ENCODE peak calls at places on chromosomes 6 and 20, in eight cellular contexts. F, G, O, D, Z, Q, P and X are unnamed samples.

GRCh38 chr6:104596091-104596490 is 263.6 kb downstream of the HACE1 start:
- DNase-seq in F (no peak), G (no peak), O (no peak), D (no peak), Z (no peak), Q (no peak), P (no peak), X (no peak)

GRCh38 chr6:41040101-41040910 is 1.3 kb upstream of the UNC5CL start:
- DNase-seq in F (no peak), G (no peak), O (no peak), D (no peak), Z (no peak), Q (no peak), P (no peak), X (no peak)

GRCh38 chr6:157967486-157967885 is 14.2 kb upstream of the SYNJ2 start:
- DNase-seq in F (no peak), G (no peak), O (no peak), D (no peak), Z (no peak), Q (no peak), P (no peak), X (no peak)

GRCh38 chr20:49361872-49362663 is 84.2 kb upstream of the ZNFX1 start:
- DNase-seq in F (no peak), G (no peak), O (no peak), D (no peak), Z (no peak), Q (no peak), P (no peak), X (no peak)

GRCh38 chr6:128723667-128724066 is 159.3 kb upstream of the LAMA2 start:
- DNase-seq in F (peak; percentile 60), G (peak; percentile 35), O (no peak), D (peak; percentile 89), Z (no peak), Q (no peak), P (no peak), X (no peak)

GRCh38 chr20:4666001-4666470 is 55.7 kb upstream of the PRND start:
- DNase-seq in F (no peak), G (no peak), O (no peak), D (peak; percentile 49), Z (no peak), Q (no peak), P (no peak), X (no peak)

GRCh38 chr6:158816329-158816728 is 2.8 kb downstream of the EZR start:
- DNase-seq in F (no peak), G (no peak), O (no peak), D (no peak), Z (no peak), Q (no peak), P (no peak), X (no peak)

GRCh38 chr6:148885154-148885870 is 138.5 kb downstream of the UST start:
- DNase-seq in F (no peak), G (no peak), O (no peak), D (peak; percentile 91), Z (no peak), Q (no peak), P (no peak), X (no peak)

GRCh38 chr20:13870349-13870748 is 85.5 kb downstream of the NDUFAF5 start:
- DNase-seq in F (peak; percentile 55), G (no peak), O (no peak), D (no peak), Z (no peak), Q (no peak), P (no peak), X (no peak)

GRCh38 chr6:13916230-13916944 is 8.4 kb upstream of the RNF182 start:
- DNase-seq in F (no peak), G (no peak), O (no peak), D (peak; percentile 42), Z (no peak), Q (no peak), P (no peak), X (no peak)

GRCh38 chr6:37126961-37127360 is 43.0 kb upstream of the PIM1 start:
- DNase-seq in F (peak; percentile 47), G (no peak), O (no peak), D (no peak), Z (no peak), Q (no peak), P (no peak), X (no peak)

GRCh38 chr6:37131960-37132253 is 38.0 kb upstream of the PIM1 start:
- DNase-seq in F (no peak), G (no peak), O (no peak), D (no peak), Z (no peak), Q (no peak), P (no peak), X (no peak)

GRCh38 chr6:37131104-37131959 is 38.6 kb upstream of the PIM1 start:
- DNase-seq in F (no peak), G (no peak), O (peak; percentile 87), D (no peak), Z (peak; percentile 84), Q (no peak), P (no peak), X (peak; percentile 83)

GRCh38 chr6:37127961-37128862 is 41.7 kb upstream of the PIM1 start:
- DNase-seq in F (peak; percentile 59), G (no peak), O (no peak), D (peak; percentile 74), Z (no peak), Q (no peak), P (no peak), X (peak; percentile 42)

GRCh38 chr6:37130704-37131103 is 39.2 kb upstream of the PIM1 start:
- DNase-seq in F (no peak), G (no peak), O (peak; percentile 85), D (peak; percentile 56), Z (no peak), Q (no peak), P (no peak), X (no peak)
- H3K4me1 ChIP-seq in F (peaks cover 66% of the 10 kb centered on the region), G (peaks cover 8% of the 10 kb centered on the region), O (peaks cover 22% of the 10 kb centered on the region), D (peaks cover 30% of the 10 kb centered on the region), Z (peaks cover 13% of the 10 kb centered on the region), Q (peaks cover 40% of the 10 kb centered on the region), P (no peaks in the 10 kb centered on the region), X (peaks cover 75% of the 10 kb centered on the region)

GRCh38 chr6:90297124-90297865 is 652 bp upstream of the BACH2 start:
- DNase-seq in F (peak; percentile 26), G (no peak), O (peak; percentile 65), D (no peak), Z (no peak), Q (no peak), P (peak; percentile 41), X (no peak)

GRCh38 chr6:90296346-90297123 is at the start of gene BACH2:
- DNase-seq in F (peak; percentile 97), G (peak; percentile 81), O (peak; percentile 96), D (peak; percentile 92), Z (peak; percentile 92), Q (no peak), P (peak; percentile 97), X (peak; percentile 89)

GRCh38 chr6:90294989-90295853 is 1.4 kb downstream of the BACH2 start:
- DNase-seq in F (peak; percentile 48), G (no peak), O (peak; percentile 74), D (peak; percentile 43), Z (peak; percentile 76), Q (no peak), P (peak; percentile 66), X (peak; percentile 47)

GRCh38 chr6:90294614-90294988 is 2.0 kb downstream of the BACH2 start:
- DNase-seq in F (peak; percentile 51), G (no peak), O (peak; percentile 69), D (no peak), Z (peak; percentile 31), Q (no peak), P (peak; percentile 72), X (no peak)

DNA sequence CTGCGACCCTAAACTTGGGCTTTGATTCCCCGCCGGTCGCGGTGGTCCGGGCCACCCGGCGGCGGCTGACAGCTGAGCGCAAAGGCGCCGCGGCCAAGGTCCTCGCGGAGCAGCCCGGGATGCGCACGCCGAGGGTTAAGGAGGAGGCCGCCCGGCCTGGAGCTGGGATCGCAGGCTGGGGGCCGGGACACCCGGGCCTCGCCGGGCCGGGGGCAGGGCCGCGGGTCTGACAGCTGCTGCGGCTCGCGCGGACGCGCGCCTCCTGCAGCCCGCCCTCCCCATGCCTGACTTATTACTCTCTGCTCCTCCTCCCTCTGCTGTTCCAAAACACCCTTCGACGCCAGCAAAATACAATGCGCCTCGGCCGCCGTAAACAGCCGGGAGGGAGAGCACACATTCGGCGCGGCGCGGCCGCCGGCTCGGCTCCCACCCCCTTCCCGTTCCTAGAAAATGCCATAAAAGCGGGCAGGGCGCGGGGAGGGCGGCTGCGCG is 743 bp downstream of the BACH2 start:
- DNase-seq in F (peak; percentile 69), G (no peak), O (peak; percentile 88), D (peak; percentile 68), Z (peak; percentile 87), Q (no peak), P (peak; percentile 78), X (peak; percentile 61)
- H3K4me1 ChIP-seq in F (peaks cover 39% of the 10 kb centered on the region), G (no peaks in the 10 kb centered on the region), O (peaks cover 10% of the 10 kb centered on the region), D (no peaks in the 10 kb centered on the region), Z (no peaks in the 10 kb centered on the region), Q (peaks cover 17% of the 10 kb centered on the region), P (peaks cover 31% of the 10 kb centered on the region), X (peaks cover 41% of the 10 kb centered on the region)

DNA sequence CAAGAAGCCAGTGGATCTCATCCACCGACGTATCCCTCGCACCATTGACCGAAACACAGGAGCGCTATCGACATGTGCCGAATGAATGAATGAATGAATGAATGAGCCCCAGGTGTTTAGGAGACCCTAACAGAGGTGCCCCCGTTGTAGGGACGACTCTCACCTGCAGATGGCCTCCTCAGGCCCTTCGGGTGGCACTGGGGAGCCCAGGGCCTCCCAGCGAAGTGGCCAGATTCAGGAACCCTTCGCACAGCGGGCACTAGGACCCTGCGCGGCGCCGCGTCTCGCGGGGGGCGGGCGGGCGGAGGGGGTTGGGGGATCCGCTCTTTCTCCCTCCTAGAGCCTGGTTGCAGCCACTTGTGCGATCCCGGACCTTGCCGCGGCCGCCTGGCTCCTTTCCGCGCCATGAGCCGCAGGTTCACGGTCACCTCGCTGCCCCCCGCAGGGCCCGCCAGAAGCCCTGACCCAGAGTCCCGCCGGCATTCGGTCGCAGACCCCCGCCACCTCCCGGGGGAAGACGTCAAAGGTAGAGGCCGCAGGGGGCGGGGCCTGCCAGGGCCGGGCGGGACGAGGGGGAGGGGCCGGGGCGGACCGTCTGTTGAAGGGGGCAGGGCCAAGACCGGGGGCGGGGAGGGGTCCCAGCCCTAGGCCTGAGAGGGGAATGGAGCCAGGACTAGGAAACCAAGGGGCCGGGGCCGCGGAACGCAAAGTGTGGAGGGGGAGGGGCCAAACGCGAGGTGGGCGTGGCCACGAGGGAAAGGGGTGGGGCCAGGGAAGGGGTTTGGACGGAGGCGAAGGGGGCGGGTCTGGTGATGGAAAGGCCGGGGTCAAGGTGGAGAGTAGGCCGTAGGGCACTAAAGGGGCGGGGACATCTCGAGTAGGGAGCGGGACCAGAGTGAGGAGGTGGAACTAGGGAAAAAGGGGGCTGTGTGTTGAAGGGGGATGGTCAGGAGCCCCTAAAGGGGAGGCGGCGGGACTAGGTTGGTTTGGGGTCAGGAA is 7.4 kb upstream of the SLC12A5 start:
- DNase-seq in F (peak; percentile 97), G (peak; percentile 93), O (peak; percentile 63), D (no peak), Z (peak; percentile 72), Q (no peak), P (peak; percentile 30), X (no peak)
- H3K4me1 ChIP-seq in F (peaks cover 4% of the 10 kb centered on the region), G (no peaks in the 10 kb centered on the region), O (peaks cover 6% of the 10 kb centered on the region), D (no peaks in the 10 kb centered on the region), Z (no peaks in the 10 kb centered on the region), Q (peaks cover 19% of the 10 kb centered on the region), P (peaks cover 6% of the 10 kb centered on the region), X (peaks cover 19% of the 10 kb centered on the region)

DNA sequence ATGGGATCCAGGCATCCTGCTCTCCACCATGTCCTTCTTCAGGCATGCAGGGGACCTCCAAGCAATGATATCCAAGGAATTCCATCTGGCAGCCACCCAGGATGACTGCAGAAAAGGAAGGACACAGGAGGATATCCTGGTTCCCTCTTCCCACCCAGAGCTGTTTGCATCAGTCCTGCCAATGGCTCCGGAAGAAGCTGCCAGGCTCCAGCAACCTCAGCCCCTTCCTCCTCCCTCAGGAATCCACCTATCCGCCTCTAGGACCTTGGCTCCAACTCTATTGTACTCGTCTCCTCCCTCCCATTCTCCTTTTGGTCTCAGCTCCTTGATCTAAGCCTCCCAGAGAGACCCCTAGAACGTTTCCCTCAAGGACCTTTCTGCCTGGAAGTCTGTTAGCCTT is 733 bp upstream of the PSORS1C2 start:
- DNase-seq in F (peak; percentile 79), G (peak; percentile 80), O (no peak), D (peak; percentile 46), Z (no peak), Q (no peak), P (no peak), X (no peak)
- H3K4me1 ChIP-seq in F (peaks cover 7% of the 10 kb centered on the region), G (peaks cover 6% of the 10 kb centered on the region), O (peaks cover 4% of the 10 kb centered on the region), D (peaks cover 13% of the 10 kb centered on the region), Z (peaks cover 8% of the 10 kb centered on the region), Q (peaks cover 18% of the 10 kb centered on the region), P (peaks cover 5% of the 10 kb centered on the region), X (peaks cover 49% of the 10 kb centered on the region)